ENCODE peak calls at places on chromosome 19, in eight cellular contexts. U, Q, M, V, B, P, X and J are unnamed samples.

GRCh38 chr19:5484398-5485285 is 29.4 kb downstream of the ZNRF4 start:
- DNase-seq in P (no peak), B (no peak), Q (no peak), V (peak), U (peak), M (no peak), X (no peak), J (peak)

GRCh38 chr19:51724543-51724942 is 752 bp upstream of the HAS1 start:
- DNase-seq in Q (no peak), M (no peak), V (no peak), X (no peak), P (no peak), U (no peak), B (no peak), J (no peak)

GRCh38 chr19:48806818-48807589 is 3.8 kb downstream of the BCAT2 start:
- DNase-seq in X (no peak), M (no peak), B (no peak), U (no peak), P (no peak), V (peak), Q (no peak), J (no peak)

GRCh38 chr19:8605514-8605913 is 5.0 kb downstream of the ADAMTS10 start:
- DNase-seq in U (no peak), M (no peak), P (no peak), B (no peak), V (no peak), Q (no peak), X (no peak), J (no peak)

GRCh38 chr19:17061691-17062090 is 13.6 kb downstream of the HAUS8 start:
- DNase-seq in M (no peak), B (no peak), V (no peak), Q (no peak), P (no peak), X (no peak), U (no peak), J (no peak)

GRCh38 chr19:48859711-48860572 is 8.5 kb downstream of the PLEKHA4 start:
- DNase-seq in V (no peak), B (no peak), U (peak), X (no peak), Q (peak), P (no peak), M (peak), J (no peak)

GRCh38 chr19:40611900-40612698 is 10.9 kb downstream of the LTBP4 start:
- DNase-seq in Q (no peak), V (no peak), U (no peak), M (no peak), B (no peak), P (no peak), X (no peak), J (no peak)

GRCh38 chr19:17681505-17682125 is 6.5 kb downstream of the UNC13A start:
- DNase-seq in V (no peak), B (no peak), M (no peak), U (no peak), Q (peak), X (no peak), P (peak), J (peak)

GRCh38 chr19:30120860-30121484 is 178.9 kb downstream of the URI1 start:
- DNase-seq in P (no peak), U (peak), X (no peak), B (no peak), M (no peak), Q (no peak), V (no peak), J (no peak)

GRCh38 chr19:44808463-44809371 is at the start of gene BCAM:
- DNase-seq in Q (no peak), U (peak), M (peak), B (no peak), V (peak), P (no peak), X (no peak), J (peak)

GRCh38 chr19:48454150-48454730 is 1.1 kb upstream of the KCNJ14 start:
- DNase-seq in V (no peak), M (no peak), X (no peak), B (no peak), Q (no peak), U (no peak), P (no peak), J (no peak)

GRCh38 chr19:29393915-29394460 is 131.8 kb upstream of the VSTM2B start:
- DNase-seq in U (no peak), M (no peak), X (no peak), B (no peak), V (no peak), Q (no peak), P (no peak), J (no peak)

GRCh38 chr19:7515091-7515470 is 822 bp upstream of the ZNF358 start:
- DNase-seq in P (no peak), X (no peak), V (no peak), U (no peak), B (peak), M (peak), Q (no peak), J (no peak)

GRCh38 chr19:3131168-3131567 is 4.7 kb upstream of the GNA15 start:
- DNase-seq in P (no peak), V (no peak), U (no peak), B (no peak), X (no peak), M (no peak), Q (no peak), J (no peak)

GRCh38 chr19:32238076-32238475 is 107.3 kb upstream of the ZNF507 start:
- DNase-seq in M (no peak), X (no peak), B (no peak), Q (no peak), U (no peak), V (no peak), P (no peak), J (no peak)

GRCh38 chr19:6362351-6362801 is 1.0 kb downstream of the CLPP start:
- DNase-seq in B (no peak), M (no peak), X (no peak), U (no peak), V (no peak), P (peak), Q (peak), J (no peak)

GRCh38 chr19:3810708-3811355 is 24.7 kb upstream of the MATK start:
- DNase-seq in P (no peak), B (no peak), U (no peak), X (no peak), M (no peak), V (no peak), Q (no peak), J (no peak)

GRCh38 chr19:46206176-46206575 is 23.4 kb upstream of the IGFL1 start:
- DNase-seq in U (no peak), V (peak), P (no peak), M (no peak), X (no peak), Q (no peak), B (no peak), J (no peak)

GRCh38 chr19:14023404-14024235 is 4.3 kb upstream of the RLN3 start:
- DNase-seq in V (peak), X (no peak), Q (peak), M (peak), U (peak), P (no peak), B (no peak), J (peak)

GRCh38 chr19:1102407-1103106 is 1.2 kb upstream of the GPX4 start:
- DNase-seq in M (no peak), X (no peak), Q (peak), P (no peak), V (peak), B (peak), U (no peak), J (peak)

GRCh38 chr19:3366761-3367571 is 583 bp downstream of the NFIC start:
- DNase-seq in U (peak), X (no peak), V (peak), P (no peak), B (no peak), Q (no peak), M (peak), J (peak)

GRCh38 chr19:956747-957451 is 27.2 kb upstream of the WDR18 start:
- DNase-seq in U (no peak), B (no peak), Q (no peak), X (no peak), P (no peak), M (no peak), V (no peak), J (no peak)

GRCh38 chr19:55681131-55682087 is 6.4 kb downstream of the EPN1 start:
- DNase-seq in Q (no peak), P (no peak), V (no peak), M (no peak), B (no peak), U (no peak), X (no peak), J (peak)

GRCh38 chr19:7063339-7063738 is 4.9 kb upstream of the MBD3L3 start:
- DNase-seq in P (no peak), M (no peak), Q (no peak), U (no peak), V (no peak), B (no peak), X (no peak), J (no peak)

GRCh38 chr19:17075860-17076538 is 422 bp downstream of the MYO9B start:
- DNase-seq in Q (peak), M (peak), P (peak), U (peak), V (no peak), X (peak), B (no peak), J (peak)